ENCODE peak calls at places on chromosomes 5 and 9, in six cellular contexts. One of them, this sample, is unnamed.

GRCh38 chr9:1832960-1833359 is 182.2 kb upstream of the SMARCA2 start:
- DNase-seq in uterus: no peak
- DNase-seq in gastrocnemius medialis: no peak
- DNase-seq in CD8-positive, alpha-beta T cell: no peak
- DNase-seq in OCI-LY7: no peak
- DNase-seq in psoas muscle: no peak
- DNase-seq in this sample: no peak

GRCh38 chr5:52989025-52989780 is at the start of gene ITGA2:
- DNase-seq in uterus: peak; percentile 44
- DNase-seq in gastrocnemius medialis: no peak
- DNase-seq in CD8-positive, alpha-beta T cell: peak; percentile 21
- DNase-seq in OCI-LY7: no peak
- DNase-seq in psoas muscle: peak; percentile 35
- DNase-seq in this sample: peak; percentile 68

GRCh38 chr5:31023105-31023504 is 170.4 kb upstream of the CDH6 start:
- DNase-seq in uterus: no peak
- DNase-seq in gastrocnemius medialis: no peak
- DNase-seq in CD8-positive, alpha-beta T cell: no peak
- DNase-seq in OCI-LY7: no peak
- DNase-seq in psoas muscle: no peak
- DNase-seq in this sample: no peak

GRCh38 chr5:171999100-171999499 is 7.3 kb downstream of the FBXW11 start:
- DNase-seq in uterus: no peak
- DNase-seq in gastrocnemius medialis: no peak
- DNase-seq in CD8-positive, alpha-beta T cell: no peak
- DNase-seq in OCI-LY7: no peak
- DNase-seq in psoas muscle: no peak
- DNase-seq in this sample: no peak

GRCh38 chr9:15909297-15909696 is 356.5 kb downstream of the CCDC171 start:
- DNase-seq in uterus: peak; percentile 39
- DNase-seq in gastrocnemius medialis: no peak
- DNase-seq in CD8-positive, alpha-beta T cell: no peak
- DNase-seq in OCI-LY7: no peak
- DNase-seq in psoas muscle: no peak
- DNase-seq in this sample: no peak

GRCh38 chr9:123548749-123549545 is 192.9 kb downstream of the CRB2 start:
- DNase-seq in uterus: no peak
- DNase-seq in gastrocnemius medialis: no peak
- DNase-seq in CD8-positive, alpha-beta T cell: no peak
- DNase-seq in OCI-LY7: no peak
- DNase-seq in psoas muscle: no peak
- DNase-seq in this sample: no peak

GRCh38 chr5:54581831-54582548 is 64.4 kb downstream of the SNX18 start:
- DNase-seq in uterus: no peak
- DNase-seq in gastrocnemius medialis: no peak
- DNase-seq in CD8-positive, alpha-beta T cell: no peak
- DNase-seq in OCI-LY7: no peak
- DNase-seq in psoas muscle: no peak
- DNase-seq in this sample: no peak

GRCh38 chr9:128203024-128203841 is at the start of gene DNM1:
- DNase-seq in uterus: peak; percentile 69
- DNase-seq in gastrocnemius medialis: no peak
- DNase-seq in CD8-positive, alpha-beta T cell: peak; percentile 60
- DNase-seq in OCI-LY7: peak; percentile 81
- DNase-seq in psoas muscle: peak; percentile 66
- DNase-seq in this sample: peak; percentile 72

GRCh38 chr5:80780024-80780423 is 125.2 kb upstream of the DHFR start:
- DNase-seq in uterus: no peak
- DNase-seq in gastrocnemius medialis: no peak
- DNase-seq in CD8-positive, alpha-beta T cell: no peak
- DNase-seq in OCI-LY7: no peak
- DNase-seq in psoas muscle: no peak
- DNase-seq in this sample: no peak

GRCh38 chr9:2157277-2158105 is 142.3 kb downstream of the SMARCA2 start:
- DNase-seq in uterus: peak; percentile 34
- DNase-seq in gastrocnemius medialis: peak; percentile 71
- DNase-seq in CD8-positive, alpha-beta T cell: peak; percentile 26
- DNase-seq in OCI-LY7: peak; percentile 49
- DNase-seq in psoas muscle: peak; percentile 50
- DNase-seq in this sample: peak; percentile 52

GRCh38 chr9:110830495-110830894 is 161.9 kb downstream of the MUSK start:
- DNase-seq in uterus: no peak
- DNase-seq in gastrocnemius medialis: no peak
- DNase-seq in CD8-positive, alpha-beta T cell: no peak
- DNase-seq in OCI-LY7: no peak
- DNase-seq in psoas muscle: no peak
- DNase-seq in this sample: no peak

GRCh38 chr5:31682847-31683246 is 43.9 kb downstream of the PDZD2 start:
- DNase-seq in uterus: no peak
- DNase-seq in gastrocnemius medialis: no peak
- DNase-seq in CD8-positive, alpha-beta T cell: no peak
- DNase-seq in OCI-LY7: no peak
- DNase-seq in psoas muscle: no peak
- DNase-seq in this sample: no peak

GRCh38 chr5:142063376-142063775 is 45.2 kb upstream of the NDFIP1 start:
- DNase-seq in uterus: no peak
- DNase-seq in gastrocnemius medialis: no peak
- DNase-seq in CD8-positive, alpha-beta T cell: no peak
- DNase-seq in OCI-LY7: no peak
- DNase-seq in psoas muscle: no peak
- DNase-seq in this sample: no peak
- H3K27ac ChIP-seq in uterus: no peak overlapping the region
- H3K27ac ChIP-seq in gastrocnemius medialis: peak overlapping the region; percentile 64
- H3K27ac ChIP-seq in CD8-positive, alpha-beta T cell: no peak overlapping the region
- H3K27ac ChIP-seq in OCI-LY7: no peak overlapping the region
- H3K27ac ChIP-seq in psoas muscle: peak overlapping the region; percentile 72
- H3K27ac ChIP-seq in this sample: no peak overlapping the region

GRCh38 chr5:176447982-176448608 is at the start of gene FAF2:
- DNase-seq in uterus: peak; percentile 99
- DNase-seq in gastrocnemius medialis: peak; percentile 94
- DNase-seq in CD8-positive, alpha-beta T cell: peak; percentile 94
- DNase-seq in OCI-LY7: peak; percentile 97
- DNase-seq in psoas muscle: peak; percentile 95
- DNase-seq in this sample: peak; percentile 97

GRCh38 chr5:176446884-176447537 is 1.2 kb upstream of the FAF2 start:
- DNase-seq in uterus: peak; percentile 20
- DNase-seq in gastrocnemius medialis: no peak
- DNase-seq in CD8-positive, alpha-beta T cell: no peak
- DNase-seq in OCI-LY7: no peak
- DNase-seq in psoas muscle: peak; percentile 27
- DNase-seq in this sample: no peak

GRCh38 chr5:176454724-176455394 is 6.7 kb downstream of the FAF2 start:
- DNase-seq in uterus: no peak
- DNase-seq in gastrocnemius medialis: no peak
- DNase-seq in CD8-positive, alpha-beta T cell: no peak
- DNase-seq in OCI-LY7: no peak
- DNase-seq in psoas muscle: no peak
- DNase-seq in this sample: no peak

GRCh38 chr5:176447538-176447981 is 625 bp upstream of the FAF2 start:
- DNase-seq in uterus: no peak
- DNase-seq in gastrocnemius medialis: no peak
- DNase-seq in CD8-positive, alpha-beta T cell: peak; percentile 32
- DNase-seq in OCI-LY7: no peak
- DNase-seq in psoas muscle: no peak
- DNase-seq in this sample: no peak

GRCh38 chr5:176450077-176450476 is 1.9 kb downstream of the FAF2 start:
- DNase-seq in uterus: no peak
- DNase-seq in gastrocnemius medialis: no peak
- DNase-seq in CD8-positive, alpha-beta T cell: no peak
- DNase-seq in OCI-LY7: no peak
- DNase-seq in psoas muscle: no peak
- DNase-seq in this sample: no peak
- H3K4me3 ChIP-seq in uterus: no peak overlapping the region
- H3K4me3 ChIP-seq in gastrocnemius medialis: no peak overlapping the region
- H3K4me3 ChIP-seq in CD8-positive, alpha-beta T cell: no peak overlapping the region
- H3K4me3 ChIP-seq in OCI-LY7: peak overlapping the region; percentile 93
- H3K4me3 ChIP-seq in psoas muscle: peak overlapping the region; percentile 91
- H3K4me3 ChIP-seq in this sample: no peak overlapping the region

DNA sequence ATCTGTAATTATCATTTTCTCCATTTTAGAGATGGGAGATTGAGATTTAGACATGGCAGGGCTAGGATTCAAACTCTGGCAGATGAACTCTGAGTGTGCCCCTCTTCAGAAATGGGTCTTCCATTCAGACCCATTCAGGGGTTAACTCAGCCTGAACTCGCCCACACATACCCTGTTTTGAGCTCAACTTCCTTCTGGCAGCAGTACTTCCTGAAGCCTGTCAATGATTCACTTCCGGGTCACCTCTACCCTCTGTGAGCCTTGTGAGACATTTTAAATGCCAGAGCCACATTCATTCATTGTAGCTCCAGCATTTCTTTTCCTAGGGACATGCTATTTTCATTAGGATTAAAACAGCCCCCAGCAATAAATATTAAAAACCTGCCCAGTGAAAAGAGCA is 209.3 kb upstream of the SLC24A2 start:
- DNase-seq in uterus: no peak
- DNase-seq in gastrocnemius medialis: no peak
- DNase-seq in CD8-positive, alpha-beta T cell: no peak
- DNase-seq in OCI-LY7: peak; percentile 41
- DNase-seq in psoas muscle: no peak
- DNase-seq in this sample: no peak
- H3K27ac ChIP-seq in uterus: no peak overlapping the region
- H3K27ac ChIP-seq in gastrocnemius medialis: no peak overlapping the region
- H3K27ac ChIP-seq in CD8-positive, alpha-beta T cell: no peak overlapping the region
- H3K27ac ChIP-seq in OCI-LY7: no peak overlapping the region
- H3K27ac ChIP-seq in psoas muscle: no peak overlapping the region
- H3K27ac ChIP-seq in this sample: no peak overlapping the region

DNA sequence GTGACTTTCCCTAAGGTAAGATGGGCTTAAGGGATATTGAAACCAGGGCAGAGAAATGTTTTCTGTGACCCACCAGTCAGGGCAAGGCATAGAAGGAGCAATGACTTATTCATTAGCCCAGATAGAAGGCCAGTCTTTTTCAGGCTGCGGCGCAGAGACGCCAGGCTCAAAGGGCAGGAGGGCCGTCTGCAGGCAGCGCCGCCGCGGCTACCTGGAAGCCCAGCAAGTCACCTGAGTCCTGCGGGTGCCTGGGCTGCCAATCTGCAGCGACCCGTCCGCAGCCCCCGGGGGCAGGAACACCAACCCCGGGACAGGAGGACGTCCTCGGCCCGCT is 322 bp upstream of the SH3GL2 start:
- DNase-seq in uterus: no peak
- DNase-seq in gastrocnemius medialis: no peak
- DNase-seq in CD8-positive, alpha-beta T cell: no peak
- DNase-seq in OCI-LY7: no peak
- DNase-seq in psoas muscle: no peak
- DNase-seq in this sample: no peak
- H3K4me3 ChIP-seq in uterus: peak overlapping the region; percentile 8
- H3K4me3 ChIP-seq in gastrocnemius medialis: peak overlapping the region; percentile 32
- H3K4me3 ChIP-seq in CD8-positive, alpha-beta T cell: no peak overlapping the region
- H3K4me3 ChIP-seq in OCI-LY7: no peak overlapping the region
- H3K4me3 ChIP-seq in psoas muscle: peak overlapping the region; percentile 58
- H3K4me3 ChIP-seq in this sample: peak overlapping the region; percentile 55

GRCh38 chr9:125763373-125763772 is 16.2 kb downstream of the PBX3 start:
- DNase-seq in uterus: no peak
- DNase-seq in gastrocnemius medialis: no peak
- DNase-seq in CD8-positive, alpha-beta T cell: no peak
- DNase-seq in OCI-LY7: no peak
- DNase-seq in psoas muscle: no peak
- DNase-seq in this sample: no peak
- H3K27ac ChIP-seq in uterus: no peak overlapping the region
- H3K27ac ChIP-seq in gastrocnemius medialis: no peak overlapping the region
- H3K27ac ChIP-seq in CD8-positive, alpha-beta T cell: no peak overlapping the region
- H3K27ac ChIP-seq in OCI-LY7: no peak overlapping the region
- H3K27ac ChIP-seq in psoas muscle: no peak overlapping the region
- H3K27ac ChIP-seq in this sample: no peak overlapping the region

GRCh38 chr5:97115932-97116331 is 26.5 kb downstream of the LIX1 start:
- DNase-seq in uterus: no peak
- DNase-seq in gastrocnemius medialis: no peak
- DNase-seq in CD8-positive, alpha-beta T cell: no peak
- DNase-seq in OCI-LY7: no peak
- DNase-seq in psoas muscle: no peak
- DNase-seq in this sample: no peak

GRCh38 chr5:97112212-97112611 is 30.2 kb downstream of the LIX1 start:
- DNase-seq in uterus: no peak
- DNase-seq in gastrocnemius medialis: no peak
- DNase-seq in CD8-positive, alpha-beta T cell: no peak
- DNase-seq in OCI-LY7: no peak
- DNase-seq in psoas muscle: no peak
- DNase-seq in this sample: no peak

GRCh38 chr5:97111004-97111403 is 31.4 kb downstream of the LIX1 start:
- DNase-seq in uterus: no peak
- DNase-seq in gastrocnemius medialis: no peak
- DNase-seq in CD8-positive, alpha-beta T cell: no peak
- DNase-seq in OCI-LY7: no peak
- DNase-seq in psoas muscle: no peak
- DNase-seq in this sample: no peak

GRCh38 chr5:97107266-97107665 is 35.1 kb downstream of the LIX1 start:
- DNase-seq in uterus: no peak
- DNase-seq in gastrocnemius medialis: no peak
- DNase-seq in CD8-positive, alpha-beta T cell: no peak
- DNase-seq in OCI-LY7: no peak
- DNase-seq in psoas muscle: no peak
- DNase-seq in this sample: no peak

GRCh38 chr5:97111612-97112011 is 30.8 kb downstream of the LIX1 start:
- DNase-seq in uterus: no peak
- DNase-seq in gastrocnemius medialis: no peak
- DNase-seq in CD8-positive, alpha-beta T cell: no peak
- DNase-seq in OCI-LY7: no peak
- DNase-seq in psoas muscle: no peak
- DNase-seq in this sample: no peak
- H3K4me3 ChIP-seq in uterus: no peak overlapping the region
- H3K4me3 ChIP-seq in gastrocnemius medialis: no peak overlapping the region
- H3K4me3 ChIP-seq in CD8-positive, alpha-beta T cell: no peak overlapping the region
- H3K4me3 ChIP-seq in OCI-LY7: no peak overlapping the region
- H3K4me3 ChIP-seq in psoas muscle: no peak overlapping the region
- H3K4me3 ChIP-seq in this sample: no peak overlapping the region

GRCh38 chr9:121316852-121317373 is 49.0 kb downstream of the GSN start:
- DNase-seq in uterus: no peak
- DNase-seq in gastrocnemius medialis: no peak
- DNase-seq in CD8-positive, alpha-beta T cell: no peak
- DNase-seq in OCI-LY7: no peak
- DNase-seq in psoas muscle: no peak
- DNase-seq in this sample: peak; percentile 20
- H3K27ac ChIP-seq in uterus: peak overlapping the region; percentile 98
- H3K27ac ChIP-seq in gastrocnemius medialis: peak overlapping the region; percentile 88
- H3K27ac ChIP-seq in CD8-positive, alpha-beta T cell: no peak overlapping the region
- H3K27ac ChIP-seq in OCI-LY7: no peak overlapping the region
- H3K27ac ChIP-seq in psoas muscle: peak overlapping the region; percentile 33
- H3K27ac ChIP-seq in this sample: no peak overlapping the region

DNA sequence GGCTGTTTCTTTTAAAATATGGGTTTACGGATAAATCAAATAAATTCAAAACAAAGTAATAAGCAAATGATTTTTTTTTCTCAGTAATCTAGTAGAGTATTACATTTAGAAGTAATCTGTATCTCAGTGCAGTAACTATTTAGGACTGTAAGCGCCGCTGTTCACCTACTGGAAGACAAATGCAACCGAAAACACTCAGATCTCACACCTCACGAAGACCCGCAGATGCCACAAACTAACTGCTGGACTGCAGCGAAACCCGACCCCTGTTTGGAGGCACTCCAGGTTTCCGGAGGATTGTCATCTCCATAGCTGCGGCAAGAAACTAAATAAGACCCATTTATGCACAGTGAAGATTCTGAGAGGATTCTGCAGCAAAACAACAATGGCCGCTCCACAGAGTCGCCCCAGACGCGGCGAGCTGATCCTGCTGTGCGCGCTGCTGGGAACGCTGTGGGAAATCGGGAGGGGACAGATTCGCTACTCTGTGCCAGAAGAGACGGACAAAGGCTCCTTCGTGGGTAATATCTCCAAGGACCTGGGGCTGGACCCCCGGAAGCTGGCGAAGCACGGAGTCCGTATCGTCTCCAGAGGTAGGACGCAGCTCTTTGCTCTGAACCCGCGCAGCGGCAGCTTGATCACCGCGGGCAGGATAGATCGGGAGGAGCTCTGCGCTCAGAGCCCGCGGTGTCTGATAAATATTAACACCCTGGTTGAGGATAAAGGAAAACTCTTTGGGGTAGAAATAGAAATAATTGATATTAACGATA is at the start of gene PCDHGA8:
- DNase-seq in uterus: no peak
- DNase-seq in gastrocnemius medialis: no peak
- DNase-seq in CD8-positive, alpha-beta T cell: no peak
- DNase-seq in OCI-LY7: peak; percentile 41
- DNase-seq in psoas muscle: no peak
- DNase-seq in this sample: no peak
- H3K4me3 ChIP-seq in uterus: no peak within 1 kb of the TSS
- H3K4me3 ChIP-seq in gastrocnemius medialis: peak within 1 kb of the TSS; percentile 9
- H3K4me3 ChIP-seq in CD8-positive, alpha-beta T cell: no peak within 1 kb of the TSS
- H3K4me3 ChIP-seq in OCI-LY7: peak within 1 kb of the TSS; percentile 25
- H3K4me3 ChIP-seq in psoas muscle: no peak within 1 kb of the TSS
- H3K4me3 ChIP-seq in this sample: no peak within 1 kb of the TSS

This sample was measured in lower lobe of right lung.